ENCODE peak calls at places on chromosomes 12 and 14, in six cellular contexts. One of them, this sample, is unnamed.

GRCh38 chr14:36555998-36556743 is 26.2 kb downstream of the NKX2-8 start:
- DNase-seq in effector memory CD4-positive, alpha-beta T cell: no peak
- DNase-seq in adrenal gland: no peak
- DNase-seq in ovary: no peak
- DNase-seq in iPS DF 6.9: no peak
- DNase-seq in SK-N-SH: no peak
- DNase-seq in this sample: no peak

GRCh38 chr14:103091041-103091882 is 3.3 kb upstream of the EXOC3L4 start:
- DNase-seq in ovary: peak; percentile 71
- DNase-seq in adrenal gland: no peak
- DNase-seq in iPS DF 6.9: no peak
- DNase-seq in effector memory CD4-positive, alpha-beta T cell: peak; percentile 64
- DNase-seq in SK-N-SH: peak; percentile 94
- DNase-seq in this sample: no peak

GRCh38 chr12:48776956-48777355 is 11.9 kb downstream of the ADCY6 start:
- DNase-seq in adrenal gland: no peak
- DNase-seq in effector memory CD4-positive, alpha-beta T cell: no peak
- DNase-seq in ovary: no peak
- DNase-seq in iPS DF 6.9: no peak
- DNase-seq in SK-N-SH: no peak
- DNase-seq in this sample: no peak

GRCh38 chr14:64294672-64295413 is 672 bp upstream of the ESR2 start:
- DNase-seq in adrenal gland: peak; percentile 87
- DNase-seq in iPS DF 6.9: no peak
- DNase-seq in ovary: peak; percentile 87
- DNase-seq in SK-N-SH: peak; percentile 75
- DNase-seq in effector memory CD4-positive, alpha-beta T cell: peak; percentile 55
- DNase-seq in this sample: peak; percentile 72

GRCh38 chr14:49460647-49461046 is 125.5 kb downstream of the RPS29 start:
- DNase-seq in SK-N-SH: no peak
- DNase-seq in iPS DF 6.9: no peak
- DNase-seq in effector memory CD4-positive, alpha-beta T cell: no peak
- DNase-seq in adrenal gland: no peak
- DNase-seq in ovary: no peak
- DNase-seq in this sample: no peak

GRCh38 chr14:53751650-53752049 is 205.0 kb downstream of the BMP4 start:
- DNase-seq in SK-N-SH: no peak
- DNase-seq in iPS DF 6.9: no peak
- DNase-seq in effector memory CD4-positive, alpha-beta T cell: no peak
- DNase-seq in ovary: no peak
- DNase-seq in adrenal gland: no peak
- DNase-seq in this sample: no peak

GRCh38 chr12:63208956-63209355 is 58.0 kb upstream of the AVPR1A start:
- DNase-seq in adrenal gland: no peak
- DNase-seq in iPS DF 6.9: no peak
- DNase-seq in SK-N-SH: no peak
- DNase-seq in effector memory CD4-positive, alpha-beta T cell: no peak
- DNase-seq in ovary: no peak
- DNase-seq in this sample: no peak

GRCh38 chr14:21964180-21964579 is 290.6 kb upstream of the OR4E1 start:
- DNase-seq in SK-N-SH: no peak
- DNase-seq in iPS DF 6.9: no peak
- DNase-seq in ovary: no peak
- DNase-seq in adrenal gland: no peak
- DNase-seq in effector memory CD4-positive, alpha-beta T cell: no peak
- DNase-seq in this sample: no peak

GRCh38 chr12:65518771-65519170 is 240.3 kb downstream of the MSRB3 start:
- DNase-seq in effector memory CD4-positive, alpha-beta T cell: no peak
- DNase-seq in adrenal gland: no peak
- DNase-seq in iPS DF 6.9: no peak
- DNase-seq in SK-N-SH: no peak
- DNase-seq in ovary: no peak
- DNase-seq in this sample: no peak

GRCh38 chr12:31736472-31736871 is 7.7 kb upstream of the AMN1 start:
- DNase-seq in ovary: no peak
- DNase-seq in effector memory CD4-positive, alpha-beta T cell: peak; percentile 59
- DNase-seq in SK-N-SH: no peak
- DNase-seq in iPS DF 6.9: no peak
- DNase-seq in adrenal gland: no peak
- DNase-seq in this sample: peak; percentile 68

GRCh38 chr12:24979286-24979685 is 30.4 kb upstream of the BCAT1 start:
- DNase-seq in effector memory CD4-positive, alpha-beta T cell: no peak
- DNase-seq in adrenal gland: no peak
- DNase-seq in SK-N-SH: no peak
- DNase-seq in iPS DF 6.9: no peak
- DNase-seq in ovary: no peak
- DNase-seq in this sample: no peak

GRCh38 chr12:25655702-25656101 is 102.6 kb upstream of the LMNTD1 start:
- DNase-seq in effector memory CD4-positive, alpha-beta T cell: no peak
- DNase-seq in adrenal gland: no peak
- DNase-seq in iPS DF 6.9: no peak
- DNase-seq in SK-N-SH: no peak
- DNase-seq in ovary: no peak
- DNase-seq in this sample: no peak

GRCh38 chr12:678747-679712 is 15.8 kb upstream of the NINJ2 start:
- DNase-seq in iPS DF 6.9: no peak
- DNase-seq in adrenal gland: no peak
- DNase-seq in ovary: no peak
- DNase-seq in effector memory CD4-positive, alpha-beta T cell: no peak
- DNase-seq in SK-N-SH: no peak
- DNase-seq in this sample: no peak

GRCh38 chr12:52686063-52686462 is 5.9 kb upstream of the KRT1 start:
- DNase-seq in effector memory CD4-positive, alpha-beta T cell: no peak
- DNase-seq in ovary: no peak
- DNase-seq in iPS DF 6.9: no peak
- DNase-seq in SK-N-SH: no peak
- DNase-seq in adrenal gland: no peak
- DNase-seq in this sample: no peak

GRCh38 chr14:101225116-101225728 is 321.7 kb upstream of the RTL1 start:
- DNase-seq in SK-N-SH: no peak
- DNase-seq in iPS DF 6.9: no peak
- DNase-seq in ovary: no peak
- DNase-seq in effector memory CD4-positive, alpha-beta T cell: no peak
- DNase-seq in adrenal gland: no peak
- DNase-seq in this sample: no peak

GRCh38 chr12:120012067-120012621 is 23.1 kb downstream of the BICDL1 start:
- DNase-seq in effector memory CD4-positive, alpha-beta T cell: peak; percentile 77
- DNase-seq in iPS DF 6.9: no peak
- DNase-seq in adrenal gland: no peak
- DNase-seq in SK-N-SH: peak; percentile 66
- DNase-seq in ovary: no peak
- DNase-seq in this sample: peak; percentile 42

GRCh38 chr12:25906651-25907340 is 51.7 kb upstream of the RASSF8 start:
- DNase-seq in adrenal gland: no peak
- DNase-seq in ovary: no peak
- DNase-seq in iPS DF 6.9: no peak
- DNase-seq in SK-N-SH: no peak
- DNase-seq in effector memory CD4-positive, alpha-beta T cell: no peak
- DNase-seq in this sample: no peak

GRCh38 chr12:49049566-49050224 is 10.9 kb downstream of the KMT2D start:
- DNase-seq in SK-N-SH: no peak
- DNase-seq in ovary: no peak
- DNase-seq in adrenal gland: no peak
- DNase-seq in iPS DF 6.9: no peak
- DNase-seq in effector memory CD4-positive, alpha-beta T cell: no peak
- DNase-seq in this sample: peak; percentile 63

GRCh38 chr14:35374273-35374681 is 30.3 kb downstream of the NFKBIA start:
- DNase-seq in SK-N-SH: no peak
- DNase-seq in ovary: no peak
- DNase-seq in iPS DF 6.9: no peak
- DNase-seq in effector memory CD4-positive, alpha-beta T cell: no peak
- DNase-seq in adrenal gland: peak; percentile 92
- DNase-seq in this sample: peak; percentile 39

GRCh38 chr12:49296034-49296835 is 1.3 kb downstream of the PRPH start:
- DNase-seq in effector memory CD4-positive, alpha-beta T cell: peak; percentile 27
- DNase-seq in iPS DF 6.9: no peak
- DNase-seq in SK-N-SH: peak; percentile 39
- DNase-seq in ovary: peak; percentile 44
- DNase-seq in adrenal gland: peak; percentile 13
- DNase-seq in this sample: no peak

GRCh38 chr12:41213648-41214047 is 25.5 kb downstream of the PDZRN4 start:
- DNase-seq in adrenal gland: no peak
- DNase-seq in iPS DF 6.9: no peak
- DNase-seq in SK-N-SH: no peak
- DNase-seq in effector memory CD4-positive, alpha-beta T cell: no peak
- DNase-seq in ovary: no peak
- DNase-seq in this sample: no peak

GRCh38 chr12:47808049-47808448 is 11.7 kb downstream of the HDAC7 start:
- DNase-seq in adrenal gland: peak; percentile 77
- DNase-seq in iPS DF 6.9: no peak
- DNase-seq in SK-N-SH: peak; percentile 73
- DNase-seq in ovary: peak; percentile 60
- DNase-seq in effector memory CD4-positive, alpha-beta T cell: peak; percentile 70
- DNase-seq in this sample: no peak

GRCh38 chr14:93903342-93904184 is 23.6 kb upstream of the FAM181A start:
- DNase-seq in SK-N-SH: peak; percentile 58
- DNase-seq in adrenal gland: no peak
- DNase-seq in ovary: no peak
- DNase-seq in iPS DF 6.9: no peak
- DNase-seq in effector memory CD4-positive, alpha-beta T cell: no peak
- DNase-seq in this sample: no peak

GRCh38 chr14:93906341-93907329 is 20.5 kb upstream of the FAM181A start:
- DNase-seq in effector memory CD4-positive, alpha-beta T cell: peak; percentile 8
- DNase-seq in SK-N-SH: peak; percentile 77
- DNase-seq in adrenal gland: peak; percentile 81
- DNase-seq in ovary: no peak
- DNase-seq in iPS DF 6.9: peak; percentile 72
- DNase-seq in this sample: peak; percentile 32

GRCh38 chr14:93901813-93902212 is 25.3 kb upstream of the FAM181A start:
- DNase-seq in adrenal gland: no peak
- DNase-seq in effector memory CD4-positive, alpha-beta T cell: no peak
- DNase-seq in iPS DF 6.9: no peak
- DNase-seq in ovary: no peak
- DNase-seq in SK-N-SH: no peak
- DNase-seq in this sample: no peak

GRCh38 chr14:93905623-93906022 is 21.5 kb upstream of the FAM181A start:
- DNase-seq in effector memory CD4-positive, alpha-beta T cell: no peak
- DNase-seq in iPS DF 6.9: no peak
- DNase-seq in adrenal gland: no peak
- DNase-seq in SK-N-SH: no peak
- DNase-seq in ovary: no peak
- DNase-seq in this sample: no peak

DNA sequence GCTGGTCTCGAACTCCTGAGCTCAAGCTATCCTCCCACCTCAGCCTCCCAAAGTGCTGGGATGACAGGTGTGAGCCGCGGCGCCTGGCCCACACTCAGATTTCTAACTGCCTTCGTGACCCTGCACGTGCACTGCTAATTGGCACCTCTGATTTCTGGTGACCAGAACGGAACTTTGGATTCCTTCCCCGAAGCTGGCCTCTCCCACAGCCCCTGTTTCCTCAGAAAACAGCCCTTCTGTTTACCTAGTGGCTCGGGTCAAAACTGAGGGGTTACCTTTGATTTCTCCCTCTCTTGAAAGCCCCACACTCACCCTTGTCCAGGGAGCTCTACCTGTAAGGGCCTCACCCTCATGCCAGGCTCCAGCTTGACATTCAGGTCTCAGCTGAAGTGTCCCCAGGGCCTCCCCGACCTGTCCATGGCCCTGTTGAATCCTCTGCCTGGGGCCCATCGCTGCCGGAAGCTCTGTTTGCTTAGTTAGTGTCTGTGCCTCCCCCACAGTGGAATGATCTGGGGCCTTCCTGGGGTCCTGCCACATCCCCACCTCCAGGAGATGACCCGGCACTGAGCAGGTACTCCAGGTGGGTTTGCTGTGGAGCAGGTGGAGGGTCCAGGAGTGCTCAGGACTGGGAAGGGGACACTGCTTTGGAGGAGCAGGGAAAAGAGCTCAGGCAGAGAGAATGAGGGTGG is 24.4 kb upstream of the FAM181A start:
- DNase-seq in iPS DF 6.9: no peak
- DNase-seq in adrenal gland: no peak
- DNase-seq in effector memory CD4-positive, alpha-beta T cell: no peak
- DNase-seq in SK-N-SH: no peak
- DNase-seq in ovary: no peak
- DNase-seq in this sample: no peak
- H3K27me3 ChIP-seq in iPS DF 6.9: no peaks in the 10 kb centered on the region
- H3K27me3 ChIP-seq in adrenal gland: no peaks in the 10 kb centered on the region
- H3K27me3 ChIP-seq in effector memory CD4-positive, alpha-beta T cell: no peaks in the 10 kb centered on the region
- H3K27me3 ChIP-seq in SK-N-SH: no peaks in the 10 kb centered on the region
- H3K27me3 ChIP-seq in ovary: no peaks in the 10 kb centered on the region
- H3K27me3 ChIP-seq in this sample: peaks cover 3% of the 10 kb centered on the region

GRCh38 chr14:70498191-70498590 is 36.6 kb downstream of the ADAM20 start:
- DNase-seq in effector memory CD4-positive, alpha-beta T cell: no peak
- DNase-seq in SK-N-SH: no peak
- DNase-seq in adrenal gland: no peak
- DNase-seq in iPS DF 6.9: no peak
- DNase-seq in ovary: no peak
- DNase-seq in this sample: no peak
- H3K4me3 ChIP-seq in effector memory CD4-positive, alpha-beta T cell: no peak overlapping the region
- H3K4me3 ChIP-seq in SK-N-SH: no peak overlapping the region
- H3K4me3 ChIP-seq in adrenal gland: no peak overlapping the region
- H3K4me3 ChIP-seq in iPS DF 6.9: no peak overlapping the region
- H3K4me3 ChIP-seq in ovary: no peak overlapping the region
- H3K4me3 ChIP-seq in this sample: no peak overlapping the region

GRCh38 chr12:106357549-106358409 is at the start of gene POLR3B:
- DNase-seq in effector memory CD4-positive, alpha-beta T cell: peak; percentile 93
- DNase-seq in iPS DF 6.9: peak; percentile 85
- DNase-seq in ovary: peak; percentile 97
- DNase-seq in adrenal gland: peak; percentile 99
- DNase-seq in SK-N-SH: peak; percentile 96
- DNase-seq in this sample: peak; percentile 98
- H3K4me1 ChIP-seq in effector memory CD4-positive, alpha-beta T cell: peaks cover 7% of the 10 kb centered on the region
- H3K4me1 ChIP-seq in iPS DF 6.9: no peaks in the 10 kb centered on the region
- H3K4me1 ChIP-seq in ovary: peaks cover 4% of the 10 kb centered on the region
- H3K4me1 ChIP-seq in adrenal gland: peaks cover 16% of the 10 kb centered on the region
- H3K4me1 ChIP-seq in SK-N-SH: peaks cover 7% of the 10 kb centered on the region
- H3K4me1 ChIP-seq in this sample: no peaks in the 10 kb centered on the region

DNA sequence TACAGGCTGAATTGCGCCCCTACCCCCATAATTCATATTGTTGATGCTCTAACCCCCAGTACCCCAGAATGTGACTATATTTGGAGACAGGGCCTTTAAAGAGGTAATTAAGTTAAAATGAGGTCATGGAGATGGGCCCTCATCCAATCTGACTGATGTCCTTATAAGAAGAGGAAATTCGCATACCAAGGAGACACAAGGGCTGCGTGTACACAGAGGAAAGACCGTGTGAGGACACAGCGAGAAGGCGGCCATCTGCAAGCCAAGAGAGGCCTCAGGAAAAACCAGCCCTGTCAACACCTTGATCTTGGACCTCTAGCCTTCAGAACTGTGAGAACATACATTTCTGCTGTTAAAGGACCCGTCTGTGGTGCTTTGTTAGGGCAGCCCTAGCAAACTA is 50.3 kb upstream of the GPATCH2L start:
- DNase-seq in effector memory CD4-positive, alpha-beta T cell: no peak
- DNase-seq in iPS DF 6.9: no peak
- DNase-seq in adrenal gland: no peak
- DNase-seq in SK-N-SH: no peak
- DNase-seq in ovary: no peak
- DNase-seq in this sample: no peak
- H3K27me3 ChIP-seq in effector memory CD4-positive, alpha-beta T cell: no peaks in the 10 kb centered on the region
- H3K27me3 ChIP-seq in iPS DF 6.9: no peaks in the 10 kb centered on the region
- H3K27me3 ChIP-seq in adrenal gland: no peaks in the 10 kb centered on the region
- H3K27me3 ChIP-seq in SK-N-SH: no peaks in the 10 kb centered on the region
- H3K27me3 ChIP-seq in ovary: no peaks in the 10 kb centered on the region
- H3K27me3 ChIP-seq in this sample: peaks cover 3% of the 10 kb centered on the region